ENCODE peak calls at places on chromosomes 12 and 14, in five cellular contexts. L is adrenal gland; Z is CD4-positive, alpha-beta T cell; O is dorsolateral prefrontal cortex; H is breast epithelium. T is an unnamed sample.

GRCh38 chr12:6684609-6685008 is 4.6 kb downstream of the ZNF384 start:
- DNase-seq in L (no peak), Z (peak; percentile 28), O (no peak), H (no peak), T (no peak)

GRCh38 chr14:101636081-101636560 is 74.8 kb downstream of the DIO3 start:
- DNase-seq in L (no peak), Z (no peak), O (no peak), H (no peak), T (no peak)

GRCh38 chr12:47121146-47121545 is 41.4 kb upstream of the AMIGO2 start:
- DNase-seq in L (no peak), Z (no peak), O (no peak), H (no peak), T (peak; percentile 74)

GRCh38 chr12:2557589-2557988 is 237.2 kb upstream of the FKBP4 start:
- DNase-seq in L (no peak), Z (no peak), O (no peak), H (no peak), T (no peak)

GRCh38 chr14:68705741-68706283 is 87.1 kb downstream of the ZFP36L1 start:
- DNase-seq in L (no peak), Z (no peak), O (no peak), H (no peak), T (peak; percentile 90)

GRCh38 chr12:108646597-108647190 is 13.0 kb upstream of the SELPLG start:
- DNase-seq in L (no peak), Z (no peak), O (no peak), H (no peak), T (no peak)

GRCh38 chr12:53450936-53451335 is 966 bp upstream of the PCBP2 start:
- DNase-seq in L (no peak), Z (no peak), O (no peak), H (no peak), T (no peak)

GRCh38 chr14:61342486-61342885 is 21.1 kb downstream of the PRKCH start:
- DNase-seq in L (no peak), Z (peak; percentile 78), O (no peak), H (peak; percentile 32), T (no peak)

GRCh38 chr12:132506730-132507538 is 17.0 kb downstream of the FBRSL1 start:
- DNase-seq in L (peak; percentile 95), Z (peak; percentile 58), O (peak; percentile 73), H (peak; percentile 49), T (no peak)

GRCh38 chr12:117069926-117070900 is 29.0 kb downstream of the TESC start:
- DNase-seq in L (no peak), Z (no peak), O (no peak), H (no peak), T (no peak)

GRCh38 chr12:121748218-121748570 is 35.6 kb downstream of the TMEM120B start:
- DNase-seq in L (peak; percentile 31), Z (no peak), O (no peak), H (no peak), T (no peak)

GRCh38 chr12:125193798-125194562 is 128.7 kb downstream of the AACS start:
- DNase-seq in L (no peak), Z (no peak), O (no peak), H (no peak), T (peak; percentile 29)

GRCh38 chr12:6235906-6236640 is 35.9 kb downstream of the CD9 start:
- DNase-seq in L (no peak), Z (no peak), O (no peak), H (no peak), T (no peak)

GRCh38 chr14:84465890-84466289 is 1064.1 kb upstream of the FLRT2 start:
- DNase-seq in L (no peak), Z (no peak), O (no peak), H (no peak), T (peak; percentile 20)

GRCh38 chr14:81235096-81235495 is 14.3 kb upstream of the GTF2A1 start:
- DNase-seq in L (no peak), Z (no peak), O (no peak), H (no peak), T (no peak)

GRCh38 chr12:121238604-121239334 is 28.8 kb downstream of the P2RX4 start:
- DNase-seq in L (no peak), Z (no peak), O (no peak), H (no peak), T (no peak)

GRCh38 chr12:15707516-15708199 is 81.5 kb downstream of the EPS8 start:
- DNase-seq in L (no peak), Z (no peak), O (no peak), H (no peak), T (no peak)

GRCh38 chr12:18421840-18422239 is 160.5 kb downstream of the PIK3C2G start:
- DNase-seq in L (no peak), Z (no peak), O (no peak), H (no peak), T (no peak)

GRCh38 chr12:111570090-111570961 is 28.8 kb downstream of the ATXN2 start:
- DNase-seq in L (no peak), Z (no peak), O (no peak), H (no peak), T (peak; percentile 73)

GRCh38 chr12:122203301-122203967 is at the start of gene B3GNT4:
- DNase-seq in L (peak; percentile 41), Z (peak; percentile 58), O (peak; percentile 73), H (no peak), T (peak; percentile 71)

GRCh38 chr14:29148221-29148620 is 381.6 kb downstream of the FOXG1 start:
- DNase-seq in L (no peak), Z (no peak), O (no peak), H (no peak), T (no peak)

GRCh38 chr14:32330356-32331226 is 1.5 kb downstream of the AKAP6 start:
- DNase-seq in L (no peak), Z (no peak), O (no peak), H (no peak), T (no peak)

GRCh38 chr12:5173511-5174011 is 129.9 kb downstream of the KCNA5 start:
- DNase-seq in L (no peak), Z (no peak), O (no peak), H (peak; percentile 22), T (no peak)

GRCh38 chr12:21220266-21220665 is 89.3 kb downstream of the SLCO1B1 start:
- DNase-seq in L (no peak), Z (no peak), O (no peak), H (no peak), T (no peak)

GRCh38 chr14:36454599-36455240 is 65.3 kb downstream of the NKX2-1 start:
- DNase-seq in L (no peak), Z (no peak), O (no peak), H (no peak), T (no peak)

GRCh38 chr12:5388581-5389535 is 43.0 kb upstream of the NTF3 start:
- DNase-seq in L (no peak), Z (no peak), O (no peak), H (no peak), T (peak; percentile 71)

GRCh38 chr14:89911018-89911919 is 43.3 kb downstream of the EFCAB11 start:
- DNase-seq in L (no peak), Z (no peak), O (peak; percentile 62), H (no peak), T (no peak)

GRCh38 chr14:105368426-105368825 is 29.9 kb upstream of the TEX22 start:
- DNase-seq in L (no peak), Z (no peak), O (no peak), H (no peak), T (no peak)

GRCh38 chr14:32078030-32078793 is 1.1 kb downstream of the ARHGAP5 start:
- DNase-seq in L (peak; percentile 22), Z (no peak), O (no peak), H (peak; percentile 39), T (peak; percentile 59)

GRCh38 chr12:48925218-48925871 is at the start of gene FKBP11:
- DNase-seq in L (peak; percentile 61), Z (peak; percentile 68), O (peak; percentile 58), H (peak; percentile 37), T (peak; percentile 20)

GRCh38 chr12:11823593-11823992 is 174.1 kb downstream of the ETV6 start:
- DNase-seq in L (no peak), Z (no peak), O (no peak), H (no peak), T (no peak)
- H3K27ac ChIP-seq in L (no peak overlapping the region), Z (no peak overlapping the region), O (no peak overlapping the region), H (no peak overlapping the region), T (no peak overlapping the region)

GRCh38 chr12:45601888-45602287 is 127.6 kb upstream of the ARID2 start:
- DNase-seq in L (no peak), Z (no peak), O (no peak), H (no peak), T (no peak)
- H3K27ac ChIP-seq in L (no peak overlapping the region), Z (no peak overlapping the region), O (no peak overlapping the region), H (no peak overlapping the region), T (no peak overlapping the region)

GRCh38 chr12:12035229-12035628 is 35.5 kb upstream of the BCL2L14 start:
- DNase-seq in L (no peak), Z (no peak), O (no peak), H (no peak), T (no peak)

GRCh38 chr12:12032260-12032761 is 38.4 kb upstream of the BCL2L14 start:
- DNase-seq in L (no peak), Z (no peak), O (peak; percentile 45), H (no peak), T (no peak)

GRCh38 chr12:12033589-12034223 is 37.0 kb upstream of the BCL2L14 start:
- DNase-seq in L (no peak), Z (no peak), O (no peak), H (no peak), T (no peak)

GRCh38 chr12:12034344-12034743 is 36.4 kb upstream of the BCL2L14 start:
- DNase-seq in L (no peak), Z (no peak), O (no peak), H (no peak), T (no peak)

GRCh38 chr12:12032771-12033588 is 37.8 kb upstream of the BCL2L14 start:
- DNase-seq in L (peak; percentile 74), Z (peak; percentile 65), O (peak; percentile 75), H (peak; percentile 77), T (peak; percentile 72)
- H3K27ac ChIP-seq in L (peak overlapping the region; percentile 77), Z (no peak overlapping the region), O (peak overlapping the region; percentile 88), H (peak overlapping the region; percentile 71), T (no peak overlapping the region)

DNA sequence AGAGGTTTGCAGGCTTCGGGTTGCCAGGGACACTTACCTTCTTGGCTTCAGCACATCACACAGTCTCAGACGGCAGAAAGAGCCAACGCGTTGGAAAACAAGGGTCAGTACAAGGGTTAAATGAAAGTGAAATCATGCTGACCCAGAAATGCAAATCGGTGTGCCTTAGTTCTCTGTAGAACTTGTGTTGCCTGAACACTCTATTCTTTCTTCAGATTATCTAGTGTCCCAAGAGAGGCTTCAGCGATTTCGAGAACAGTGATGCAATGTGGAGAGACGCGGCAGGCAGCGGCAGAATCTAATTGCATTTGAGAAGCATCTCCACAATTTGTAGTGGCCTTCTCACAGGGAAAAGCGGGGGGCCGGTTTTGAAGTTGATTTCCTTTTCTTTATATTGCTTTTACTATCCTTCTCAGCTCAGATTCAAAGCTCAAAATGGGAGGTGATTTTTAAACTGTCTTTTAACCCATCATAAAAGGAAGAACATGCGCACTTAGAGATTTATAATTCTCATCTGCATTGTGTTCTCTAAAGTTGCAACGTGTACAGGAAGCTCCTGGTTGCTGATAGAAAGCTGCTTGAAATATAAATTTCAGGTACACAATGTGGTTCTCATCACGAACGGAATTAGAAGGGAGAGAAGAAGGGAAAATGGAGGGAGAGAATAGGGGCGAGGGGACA is 67.8 kb upstream of the EGLN3 start:
- DNase-seq in L (no peak), Z (peak; percentile 1), O (no peak), H (no peak), T (no peak)
- H3K27ac ChIP-seq in L (no peak overlapping the region), Z (peak overlapping the region; percentile 42), O (no peak overlapping the region), H (peak overlapping the region; percentile 59), T (no peak overlapping the region)